ENCODE peak calls at places on chromosomes 3 and 15, in nine cellular contexts. One of them, this sample, is unnamed.

GRCh38 chr3:64815691-64816225 is 128.0 kb upstream of the ADAMTS9 start:
- DNase-seq in transverse colon: no peak
- DNase-seq in colonic mucosa: no peak
- DNase-seq in DND-41: no peak
- DNase-seq in breast epithelium: no peak
- DNase-seq in GM23338: no peak
- DNase-seq in cardiac muscle cell: no peak
- DNase-seq in testis: no peak
- DNase-seq in heart right ventricle: no peak
- DNase-seq in this sample: no peak

GRCh38 chr15:57057134-57057930 is 138.9 kb downstream of the TCF12 start:
- DNase-seq in transverse colon: no peak
- DNase-seq in breast epithelium: no peak
- DNase-seq in testis: no peak
- DNase-seq in cardiac muscle cell: no peak
- DNase-seq in heart right ventricle: no peak
- DNase-seq in colonic mucosa: no peak
- DNase-seq in GM23338: no peak
- DNase-seq in DND-41: no peak
- DNase-seq in this sample: no peak

GRCh38 chr3:127959873-127960272 is 44.8 kb downstream of the KBTBD12 start:
- DNase-seq in heart right ventricle: peak; percentile 52
- DNase-seq in GM23338: peak; percentile 73
- DNase-seq in transverse colon: peak; percentile 11
- DNase-seq in cardiac muscle cell: peak; percentile 74
- DNase-seq in DND-41: no peak
- DNase-seq in colonic mucosa: peak; percentile 35
- DNase-seq in testis: peak; percentile 40
- DNase-seq in breast epithelium: no peak
- DNase-seq in this sample: peak; percentile 50

GRCh38 chr15:85582719-85583089 is 202.3 kb downstream of the AKAP13 start:
- DNase-seq in DND-41: peak; percentile 75
- DNase-seq in cardiac muscle cell: no peak
- DNase-seq in transverse colon: peak; percentile 75
- DNase-seq in testis: peak; percentile 79
- DNase-seq in breast epithelium: peak; percentile 35
- DNase-seq in GM23338: no peak
- DNase-seq in heart right ventricle: peak; percentile 81
- DNase-seq in colonic mucosa: peak; percentile 68
- DNase-seq in this sample: no peak

GRCh38 chr3:141798455-141798854 is 35.2 kb downstream of the GRK7 start:
- DNase-seq in GM23338: no peak
- DNase-seq in testis: peak; percentile 70
- DNase-seq in heart right ventricle: no peak
- DNase-seq in DND-41: peak; percentile 19
- DNase-seq in cardiac muscle cell: no peak
- DNase-seq in transverse colon: peak; percentile 16
- DNase-seq in breast epithelium: no peak
- DNase-seq in colonic mucosa: peak; percentile 25
- DNase-seq in this sample: no peak

GRCh38 chr15:76340198-76340801 is 3.7 kb downstream of the ISL2 start:
- DNase-seq in transverse colon: peak; percentile 28
- DNase-seq in GM23338: peak; percentile 42
- DNase-seq in DND-41: no peak
- DNase-seq in cardiac muscle cell: peak; percentile 49
- DNase-seq in colonic mucosa: no peak
- DNase-seq in breast epithelium: no peak
- DNase-seq in testis: no peak
- DNase-seq in heart right ventricle: no peak
- DNase-seq in this sample: no peak

GRCh38 chr3:13140596-13140995 is 67.4 kb upstream of the IQSEC1 start:
- DNase-seq in GM23338: no peak
- DNase-seq in DND-41: no peak
- DNase-seq in cardiac muscle cell: no peak
- DNase-seq in heart right ventricle: no peak
- DNase-seq in colonic mucosa: no peak
- DNase-seq in transverse colon: no peak
- DNase-seq in testis: no peak
- DNase-seq in breast epithelium: no peak
- DNase-seq in this sample: no peak

GRCh38 chr3:125624341-125624740 is 29.0 kb upstream of the OSBPL11 start:
- DNase-seq in cardiac muscle cell: no peak
- DNase-seq in heart right ventricle: no peak
- DNase-seq in DND-41: no peak
- DNase-seq in colonic mucosa: no peak
- DNase-seq in GM23338: no peak
- DNase-seq in breast epithelium: no peak
- DNase-seq in transverse colon: no peak
- DNase-seq in testis: no peak
- DNase-seq in this sample: no peak

GRCh38 chr3:53566450-53567145 is 72.2 kb downstream of the CACNA1D start:
- DNase-seq in DND-41: no peak
- DNase-seq in transverse colon: no peak
- DNase-seq in breast epithelium: no peak
- DNase-seq in GM23338: no peak
- DNase-seq in colonic mucosa: no peak
- DNase-seq in cardiac muscle cell: no peak
- DNase-seq in testis: no peak
- DNase-seq in heart right ventricle: no peak
- DNase-seq in this sample: no peak

GRCh38 chr3:12143949-12144504 is 14.7 kb downstream of the TIMP4 start:
- DNase-seq in GM23338: no peak
- DNase-seq in colonic mucosa: no peak
- DNase-seq in DND-41: no peak
- DNase-seq in cardiac muscle cell: no peak
- DNase-seq in transverse colon: peak; percentile 35
- DNase-seq in heart right ventricle: peak; percentile 54
- DNase-seq in breast epithelium: peak; percentile 87
- DNase-seq in testis: peak; percentile 77
- DNase-seq in this sample: no peak

GRCh38 chr15:59918994-59919951 is 84.8 kb upstream of the FOXB1 start:
- DNase-seq in cardiac muscle cell: no peak
- DNase-seq in DND-41: no peak
- DNase-seq in heart right ventricle: no peak
- DNase-seq in testis: no peak
- DNase-seq in colonic mucosa: no peak
- DNase-seq in breast epithelium: no peak
- DNase-seq in GM23338: no peak
- DNase-seq in transverse colon: no peak
- DNase-seq in this sample: no peak

GRCh38 chr3:88123526-88123925 is 26.2 kb upstream of the C3orf38 start:
- DNase-seq in breast epithelium: no peak
- DNase-seq in cardiac muscle cell: no peak
- DNase-seq in GM23338: no peak
- DNase-seq in testis: no peak
- DNase-seq in DND-41: no peak
- DNase-seq in transverse colon: no peak
- DNase-seq in heart right ventricle: no peak
- DNase-seq in colonic mucosa: no peak
- DNase-seq in this sample: no peak

GRCh38 chr15:28096720-28097431 is 2.2 kb downstream of the OCA2 start:
- DNase-seq in heart right ventricle: no peak
- DNase-seq in breast epithelium: peak; percentile 16
- DNase-seq in DND-41: no peak
- DNase-seq in GM23338: peak; percentile 64
- DNase-seq in transverse colon: no peak
- DNase-seq in colonic mucosa: peak; percentile 32
- DNase-seq in cardiac muscle cell: peak; percentile 60
- DNase-seq in testis: no peak
- DNase-seq in this sample: peak; percentile 61

GRCh38 chr3:13148561-13149330 is 75.5 kb upstream of the IQSEC1 start:
- DNase-seq in colonic mucosa: no peak
- DNase-seq in heart right ventricle: no peak
- DNase-seq in cardiac muscle cell: peak; percentile 16
- DNase-seq in breast epithelium: no peak
- DNase-seq in transverse colon: peak; percentile 6
- DNase-seq in testis: no peak
- DNase-seq in GM23338: no peak
- DNase-seq in DND-41: no peak
- DNase-seq in this sample: no peak

GRCh38 chr15:74343797-74344127 is 23.7 kb downstream of the CYP11A1 start:
- DNase-seq in GM23338: no peak
- DNase-seq in heart right ventricle: no peak
- DNase-seq in colonic mucosa: no peak
- DNase-seq in breast epithelium: no peak
- DNase-seq in testis: no peak
- DNase-seq in DND-41: no peak
- DNase-seq in cardiac muscle cell: no peak
- DNase-seq in transverse colon: no peak
- DNase-seq in this sample: no peak

GRCh38 chr3:104907507-104907906 is 459.2 kb upstream of the ALCAM start:
- DNase-seq in heart right ventricle: no peak
- DNase-seq in breast epithelium: no peak
- DNase-seq in colonic mucosa: no peak
- DNase-seq in DND-41: no peak
- DNase-seq in GM23338: no peak
- DNase-seq in testis: no peak
- DNase-seq in transverse colon: no peak
- DNase-seq in cardiac muscle cell: no peak
- DNase-seq in this sample: no peak

GRCh38 chr3:46360904-46361303 is 7.0 kb downstream of the CCR2 start:
- DNase-seq in breast epithelium: no peak
- DNase-seq in cardiac muscle cell: no peak
- DNase-seq in testis: no peak
- DNase-seq in colonic mucosa: no peak
- DNase-seq in transverse colon: no peak
- DNase-seq in GM23338: no peak
- DNase-seq in DND-41: peak; percentile 26
- DNase-seq in heart right ventricle: no peak
- DNase-seq in this sample: no peak

GRCh38 chr3:136535906-136536305 is 216.3 kb downstream of the STAG1 start:
- DNase-seq in DND-41: no peak
- DNase-seq in cardiac muscle cell: no peak
- DNase-seq in heart right ventricle: no peak
- DNase-seq in colonic mucosa: no peak
- DNase-seq in testis: no peak
- DNase-seq in breast epithelium: no peak
- DNase-seq in GM23338: no peak
- DNase-seq in transverse colon: no peak
- DNase-seq in this sample: no peak

GRCh38 chr3:119627461-119627860 is 29.8 kb downstream of the PLA1A start:
- DNase-seq in heart right ventricle: no peak
- DNase-seq in DND-41: no peak
- DNase-seq in GM23338: peak; percentile 15
- DNase-seq in transverse colon: peak; percentile 28
- DNase-seq in cardiac muscle cell: no peak
- DNase-seq in breast epithelium: no peak
- DNase-seq in testis: no peak
- DNase-seq in colonic mucosa: no peak
- DNase-seq in this sample: no peak

GRCh38 chr3:88617283-88617682 is 467.5 kb downstream of the C3orf38 start:
- DNase-seq in heart right ventricle: no peak
- DNase-seq in cardiac muscle cell: no peak
- DNase-seq in GM23338: no peak
- DNase-seq in testis: no peak
- DNase-seq in DND-41: no peak
- DNase-seq in transverse colon: no peak
- DNase-seq in colonic mucosa: no peak
- DNase-seq in breast epithelium: no peak
- DNase-seq in this sample: no peak

DNA sequence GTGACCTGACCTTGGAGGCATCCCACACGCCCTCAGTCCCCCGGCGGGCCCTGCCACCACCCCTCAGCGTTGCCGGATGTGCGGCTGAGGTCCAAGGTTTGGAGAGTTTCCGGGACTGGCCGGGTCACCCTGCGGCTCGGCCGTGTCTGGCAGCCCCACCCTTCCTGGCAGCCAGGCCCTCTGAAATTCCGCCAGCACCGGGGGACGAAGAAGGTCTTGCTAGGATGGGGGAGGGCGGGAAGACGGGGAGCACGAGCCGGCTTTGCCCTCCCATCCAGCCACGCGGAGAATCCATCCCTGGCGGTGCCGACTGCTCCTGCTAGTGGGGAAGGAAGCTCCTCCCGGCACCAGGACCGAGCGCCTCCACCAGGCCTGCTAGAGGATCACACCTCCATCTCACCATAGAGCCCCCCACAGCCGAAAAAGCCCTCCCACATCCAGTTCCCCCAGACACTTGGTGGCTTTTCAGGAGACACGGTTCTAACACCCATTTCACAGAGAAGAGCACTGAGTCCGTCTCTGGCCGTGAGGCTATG is 81.5 kb downstream of the CPN2 start:
- DNase-seq in DND-41: no peak
- DNase-seq in transverse colon: peak; percentile 64
- DNase-seq in GM23338: peak; percentile 86
- DNase-seq in breast epithelium: peak; percentile 62
- DNase-seq in colonic mucosa: peak; percentile 73
- DNase-seq in heart right ventricle: peak; percentile 93
- DNase-seq in testis: peak; percentile 91
- DNase-seq in cardiac muscle cell: no peak
- DNase-seq in this sample: peak; percentile 37
- TF ChIP-seq CTCF in DND-41: no peak
- TF ChIP-seq CTCF in transverse colon: peak; percentile 65
- TF ChIP-seq CTCF in GM23338: peak; percentile 77
- TF ChIP-seq CTCF in breast epithelium: peak; percentile 57
- TF ChIP-seq CTCF in colonic mucosa: peak; percentile 33
- TF ChIP-seq CTCF in heart right ventricle: no peak
- TF ChIP-seq CTCF in testis: peak; percentile 50
- TF ChIP-seq CTCF in cardiac muscle cell: peak; percentile 74
- TF ChIP-seq CTCF in this sample: no peak

DNA sequence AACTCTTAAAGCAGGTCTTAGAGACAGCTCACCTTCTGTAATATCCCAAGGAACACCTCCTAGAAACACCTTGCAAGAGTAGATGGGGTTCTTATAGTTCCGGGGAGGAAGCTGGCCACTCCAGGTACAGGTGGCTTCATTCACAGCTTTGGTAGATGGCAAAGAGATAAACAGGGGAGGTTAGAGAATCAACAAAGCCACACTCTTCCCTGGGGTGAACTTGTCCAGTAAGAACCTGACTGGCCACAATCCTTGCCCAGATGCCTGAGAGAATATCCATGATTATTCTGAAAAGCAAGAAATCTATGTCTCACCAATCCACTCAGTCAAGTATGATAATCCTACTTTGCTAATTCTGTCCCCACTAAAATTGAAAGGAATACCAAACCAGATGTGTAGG is 13.6 kb upstream of the RPS17 start:
- DNase-seq in heart right ventricle: no peak
- DNase-seq in breast epithelium: no peak
- DNase-seq in cardiac muscle cell: no peak
- DNase-seq in testis: no peak
- DNase-seq in GM23338: no peak
- DNase-seq in DND-41: no peak
- DNase-seq in colonic mucosa: no peak
- DNase-seq in transverse colon: no peak
- DNase-seq in this sample: no peak
- TF ChIP-seq CTCF in heart right ventricle: no peak
- TF ChIP-seq CTCF in breast epithelium: no peak
- TF ChIP-seq CTCF in cardiac muscle cell: no peak
- TF ChIP-seq CTCF in testis: no peak
- TF ChIP-seq CTCF in GM23338: no peak
- TF ChIP-seq CTCF in DND-41: no peak
- TF ChIP-seq CTCF in colonic mucosa: no peak
- TF ChIP-seq CTCF in transverse colon: no peak
- TF ChIP-seq CTCF in this sample: no peak

GRCh38 chr3:66803206-66803605 is 194.9 kb upstream of the KBTBD8 start:
- DNase-seq in colonic mucosa: no peak
- DNase-seq in testis: peak; percentile 16
- DNase-seq in cardiac muscle cell: no peak
- DNase-seq in GM23338: peak; percentile 74
- DNase-seq in heart right ventricle: no peak
- DNase-seq in DND-41: no peak
- DNase-seq in breast epithelium: no peak
- DNase-seq in transverse colon: no peak
- DNase-seq in this sample: no peak
- TF ChIP-seq CTCF in colonic mucosa: no peak
- TF ChIP-seq CTCF in testis: peak; percentile 25
- TF ChIP-seq CTCF in cardiac muscle cell: peak; percentile 23
- TF ChIP-seq CTCF in GM23338: peak; percentile 70
- TF ChIP-seq CTCF in heart right ventricle: no peak
- TF ChIP-seq CTCF in DND-41: peak; percentile 48
- TF ChIP-seq CTCF in breast epithelium: no peak
- TF ChIP-seq CTCF in transverse colon: no peak
- TF ChIP-seq CTCF in this sample: no peak

GRCh38 chr3:43699864-43700263 is 9.1 kb downstream of the ABHD5 start:
- DNase-seq in transverse colon: peak; percentile 33
- DNase-seq in breast epithelium: no peak
- DNase-seq in colonic mucosa: no peak
- DNase-seq in cardiac muscle cell: no peak
- DNase-seq in DND-41: no peak
- DNase-seq in GM23338: peak; percentile 46
- DNase-seq in testis: no peak
- DNase-seq in heart right ventricle: no peak
- DNase-seq in this sample: no peak
- TF ChIP-seq CTCF in transverse colon: peak; percentile 30
- TF ChIP-seq CTCF in breast epithelium: no peak
- TF ChIP-seq CTCF in colonic mucosa: peak; percentile 26
- TF ChIP-seq CTCF in cardiac muscle cell: peak; percentile 28
- TF ChIP-seq CTCF in DND-41: peak; percentile 18
- TF ChIP-seq CTCF in GM23338: peak; percentile 32
- TF ChIP-seq CTCF in testis: no peak
- TF ChIP-seq CTCF in heart right ventricle: no peak
- TF ChIP-seq CTCF in this sample: no peak

This sample was measured in mesothelial cell of epicardium.